ENCODE peak calls at places on chromosomes 3 and 15, in six cellular contexts. U is IMR-90, A is H9, J is mesenchymal stem cell, F is neuronal stem cell, G is trophoblast cell. Z is an unnamed sample.

GRCh38 chr3:36475593-36475992 is 95.3 kb downstream of the STAC start:
- DNase-seq in F (no peak), J (no peak), U (no peak), A (no peak), G (no peak), Z (no peak)

GRCh38 chr3:46930945-46931403 is 45.6 kb downstream of the CCDC12 start:
- DNase-seq in J (no peak), A (no peak), U (no peak), F (no peak), G (no peak), Z (no peak)

GRCh38 chr15:64855206-64856000 is 13.7 kb downstream of the PLEKHO2 start:
- DNase-seq in J (peak), A (peak), U (peak), F (no peak), G (no peak), Z (no peak)

GRCh38 chr15:34753236-34753894 is 1.4 kb downstream of the GJD2 start:
- DNase-seq in U (peak), J (peak), G (no peak), A (peak), F (peak), Z (peak)

GRCh38 chr3:133962879-133963278 is 66.8 kb downstream of the SLCO2A1 start:
- DNase-seq in A (no peak), U (peak), F (no peak), G (peak), J (no peak), Z (no peak)

GRCh38 chr15:78461171-78461881 is 23.3 kb downstream of the IREB2 start:
- DNase-seq in F (no peak), J (peak), A (no peak), G (no peak), U (no peak), Z (no peak)

GRCh38 chr3:72523409-72524172 is 324.7 kb downstream of the SHQ1 start:
- DNase-seq in G (no peak), U (no peak), F (no peak), A (no peak), J (no peak), Z (no peak)

GRCh38 chr15:83209333-83209732 is 1.7 kb upstream of the HDGFL3 start:
- DNase-seq in F (no peak), J (no peak), U (no peak), G (no peak), A (peak), Z (no peak)

GRCh38 chr3:87318609-87319008 is 42.2 kb upstream of the POU1F1 start:
- DNase-seq in F (no peak), J (no peak), G (no peak), A (no peak), U (no peak), Z (no peak)

GRCh38 chr15:33293619-33294309 is 17.0 kb upstream of the RYR3 start:
- DNase-seq in J (no peak), F (no peak), U (no peak), A (no peak), G (peak), Z (no peak)

GRCh38 chr3:117726776-117727175 is 1017.2 kb downstream of the TUSC7 start:
- DNase-seq in J (no peak), F (no peak), G (peak), A (no peak), U (no peak), Z (no peak)

GRCh38 chr3:53411371-53411770 is 64.0 kb upstream of the DCP1A start:
- DNase-seq in A (no peak), J (no peak), G (no peak), F (no peak), U (no peak), Z (no peak)

GRCh38 chr3:13113346-13114335 is 40.4 kb upstream of the IQSEC1 start:
- DNase-seq in U (no peak), G (no peak), F (no peak), J (no peak), A (no peak), Z (no peak)

GRCh38 chr15:60695713-60696522 is 217.0 kb upstream of the ICE2 start:
- DNase-seq in U (peak), G (no peak), A (no peak), F (no peak), J (peak), Z (no peak)

GRCh38 chr3:14363379-14363778 is 39.0 kb upstream of the SLC6A6 start:
- DNase-seq in J (no peak), A (no peak), F (no peak), G (no peak), U (no peak), Z (no peak)

GRCh38 chr3:48634661-48635221 is 520 bp downstream of the SLC26A6 start:
- DNase-seq in A (peak), U (peak), J (peak), F (peak), G (peak), Z (peak)
- H3K9ac ChIP-seq in A (peak), U (peak), J (peak), F (peak), G (peak), Z (peak)

GRCh38 chr15:66923438-66923881 is 141.9 kb upstream of the SMAD3 start:
- DNase-seq in J (no peak), U (no peak), A (peak), G (peak), F (peak), Z (peak)
- H3K14ac ChIP-seq in J (no peak), U (no peak), A (no peak), G (no peak), F (no peak), Z (no peak)

GRCh38 chr3:138348107-138348949 is at the start of gene MRAS:
- DNase-seq in F (peak), J (peak), U (peak), G (peak), A (peak), Z (peak)

GRCh38 chr3:138347084-138347483 is 1.3 kb upstream of the MRAS start:
- DNase-seq in F (no peak), J (no peak), A (no peak), G (no peak), U (no peak), Z (no peak)

GRCh38 chr3:138349926-138350665 is 1.7 kb downstream of the MRAS start:
- DNase-seq in U (peak), F (no peak), A (no peak), G (no peak), J (peak), Z (no peak)

GRCh38 chr3:138351151-138351550 is 2.8 kb downstream of the MRAS start:
- DNase-seq in A (no peak), U (peak), J (no peak), G (peak), F (no peak), Z (no peak)

GRCh38 chr3:138348950-138349739 is 766 bp downstream of the MRAS start:
- DNase-seq in F (no peak), U (peak), A (peak), J (peak), G (no peak), Z (no peak)
- H3K9ac ChIP-seq in F (peak), U (peak), A (peak), J (peak), G (peak), Z (peak)

DNA sequence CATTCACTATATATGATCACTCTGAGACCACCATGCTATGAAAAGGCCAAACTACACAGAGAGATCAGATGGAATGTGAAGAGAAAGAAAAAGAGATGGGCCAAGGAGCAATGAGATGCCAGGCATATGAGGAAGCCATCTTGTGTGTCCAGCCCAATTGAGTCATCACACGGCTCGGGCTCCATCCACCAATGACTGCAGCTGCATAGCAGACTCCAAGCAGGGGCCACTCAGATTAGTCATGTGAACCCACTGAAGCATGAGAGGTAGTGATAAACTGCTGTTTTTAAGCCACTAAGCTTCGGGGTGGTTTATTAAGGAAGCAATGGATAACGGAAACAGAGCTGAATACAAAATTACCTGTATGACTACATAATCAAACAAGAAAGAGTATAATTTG is 185.9 kb downstream of the SUCLG2 start:
- DNase-seq in G (no peak), U (peak), F (no peak), J (no peak), A (no peak), Z (no peak)
- H3K14ac ChIP-seq in G (no peak), U (no peak), F (no peak), J (no peak), A (no peak), Z (no peak)

GRCh38 chr3:78732893-78733292 is 1034.9 kb downstream of the ROBO1 start:
- DNase-seq in G (no peak), F (no peak), U (no peak), J (no peak), A (no peak), Z (no peak)

GRCh38 chr3:78737988-78738387 is 1029.8 kb downstream of the ROBO1 start:
- DNase-seq in A (no peak), G (no peak), F (no peak), U (no peak), J (peak), Z (no peak)

GRCh38 chr3:78736863-78737262 is 1030.9 kb downstream of the ROBO1 start:
- DNase-seq in J (peak), F (no peak), A (no peak), G (no peak), U (peak), Z (no peak)

GRCh38 chr3:78732471-78732870 is 1035.3 kb downstream of the ROBO1 start:
- DNase-seq in G (no peak), U (no peak), J (no peak), F (no peak), A (no peak), Z (no peak)

GRCh38 chr3:78734048-78734637 is 1033.7 kb downstream of the ROBO1 start:
- DNase-seq in U (peak), A (no peak), G (no peak), J (peak), F (no peak), Z (no peak)
- H3K9ac ChIP-seq in U (no peak), A (no peak), G (no peak), J (no peak), F (no peak), Z (no peak)

GRCh38 chr3:141485578-141486415 is 1.0 kb upstream of the RASA2 start:
- DNase-seq in F (peak), A (no peak), J (peak), G (peak), U (peak), Z (no peak)
- H3K14ac ChIP-seq in F (no peak), A (no peak), J (no peak), G (peak), U (peak), Z (no peak)

GRCh38 chr15:101068961-101069734 is 150.0 kb downstream of the LRRK1 start:
- DNase-seq in F (peak), J (peak), U (peak), G (peak), A (peak), Z (peak)
- H3K9ac ChIP-seq in F (no peak), J (peak), U (peak), G (no peak), A (peak), Z (peak)

GRCh38 chr15:101023501-101024110 is 104.4 kb downstream of the LRRK1 start:
- DNase-seq in J (no peak), G (no peak), U (no peak), F (no peak), A (peak), Z (no peak)

GRCh38 chr15:101025896-101026631 is 106.9 kb downstream of the LRRK1 start:
- DNase-seq in G (no peak), J (no peak), F (no peak), U (no peak), A (peak), Z (peak)

GRCh38 chr15:101025116-101025885 is 106.1 kb downstream of the LRRK1 start:
- DNase-seq in G (no peak), F (no peak), U (no peak), J (no peak), A (peak), Z (peak)

GRCh38 chr15:101024111-101024695 is 105.0 kb downstream of the LRRK1 start:
- DNase-seq in F (no peak), A (peak), G (no peak), U (peak), J (peak), Z (no peak)

DNA sequence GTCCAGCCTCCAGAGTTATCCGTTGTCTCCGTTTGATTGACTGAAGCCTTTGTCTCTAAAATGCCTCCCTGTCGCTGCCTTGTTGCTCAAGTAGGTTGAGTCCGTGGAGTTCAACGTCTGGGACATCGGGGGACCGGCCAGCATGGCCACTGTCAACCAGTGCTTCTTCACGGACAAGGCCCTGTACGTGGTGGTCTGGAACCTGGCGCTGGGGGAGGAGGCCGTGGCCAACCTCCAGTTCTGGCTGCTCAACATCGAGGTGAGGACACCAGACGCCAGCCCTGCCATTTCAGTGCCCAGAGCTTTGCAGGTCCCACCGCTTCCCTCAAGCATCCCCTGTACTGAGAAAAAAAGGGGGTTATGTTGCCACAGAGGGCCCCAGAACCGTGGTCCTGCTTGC is 105.6 kb downstream of the LRRK1 start:
- DNase-seq in F (no peak), G (no peak), J (no peak), A (peak), U (no peak), Z (no peak)
- H3K14ac ChIP-seq in F (peak), G (no peak), J (no peak), A (no peak), U (no peak), Z (no peak)

DNA sequence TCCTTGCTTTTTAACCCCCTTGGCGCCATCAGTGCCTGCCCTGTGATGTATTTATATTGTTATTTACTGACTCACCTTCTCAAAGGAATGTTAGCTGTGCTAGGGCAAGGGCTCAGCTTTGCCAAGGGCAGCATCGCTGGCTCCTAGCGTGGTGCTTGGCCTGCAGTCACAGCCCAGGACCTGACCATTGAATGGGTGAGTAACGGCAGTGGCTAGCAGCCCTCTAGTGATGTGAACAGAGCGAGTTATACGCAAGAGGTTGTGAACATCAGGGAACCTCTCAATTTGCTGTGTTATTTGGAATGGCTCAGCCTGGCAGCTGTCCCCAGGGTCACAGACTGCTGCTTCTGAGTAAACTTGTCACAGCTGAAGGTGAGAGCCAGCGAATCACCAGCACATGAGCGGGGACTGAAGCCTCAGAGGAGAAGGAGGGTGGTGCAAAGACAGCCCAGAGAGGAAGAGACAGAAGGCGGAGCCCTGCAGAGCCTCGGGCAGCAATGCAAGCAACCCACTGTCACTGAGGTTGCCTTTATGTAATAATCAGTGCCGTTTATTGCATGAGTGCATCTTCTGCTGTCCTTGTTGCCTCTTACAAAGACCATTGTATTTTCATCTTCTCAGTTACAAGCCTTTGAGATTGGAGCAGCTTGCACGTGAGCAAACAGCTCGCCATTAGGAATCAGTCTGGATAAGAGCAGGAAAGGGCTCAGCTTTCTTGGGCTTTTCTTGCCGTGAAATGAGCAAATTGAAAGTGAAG is 158.3 kb downstream of the SLCO3A1 start:
- DNase-seq in U (no peak), A (peak), J (no peak), G (no peak), F (no peak), Z (no peak)
- H3K9ac ChIP-seq in U (no peak), A (no peak), J (peak), G (no peak), F (no peak), Z (no peak)

GRCh38 chr3:151283387-151283786 is 5.0 kb upstream of the P2RY14 start:
- DNase-seq in J (peak), U (no peak), A (no peak), F (no peak), G (no peak), Z (no peak)

GRCh38 chr3:151283907-151284461 is 5.6 kb upstream of the P2RY14 start:
- DNase-seq in J (peak), A (no peak), G (no peak), F (no peak), U (peak), Z (no peak)

GRCh38 chr3:151285940-151286339 is 7.6 kb upstream of the P2RY14 start:
- DNase-seq in G (no peak), F (no peak), A (no peak), J (no peak), U (no peak), Z (no peak)

GRCh38 chr3:151281671-151282334 is 3.5 kb upstream of the P2RY14 start:
- DNase-seq in J (peak), U (peak), A (no peak), G (no peak), F (no peak), Z (no peak)

DNA sequence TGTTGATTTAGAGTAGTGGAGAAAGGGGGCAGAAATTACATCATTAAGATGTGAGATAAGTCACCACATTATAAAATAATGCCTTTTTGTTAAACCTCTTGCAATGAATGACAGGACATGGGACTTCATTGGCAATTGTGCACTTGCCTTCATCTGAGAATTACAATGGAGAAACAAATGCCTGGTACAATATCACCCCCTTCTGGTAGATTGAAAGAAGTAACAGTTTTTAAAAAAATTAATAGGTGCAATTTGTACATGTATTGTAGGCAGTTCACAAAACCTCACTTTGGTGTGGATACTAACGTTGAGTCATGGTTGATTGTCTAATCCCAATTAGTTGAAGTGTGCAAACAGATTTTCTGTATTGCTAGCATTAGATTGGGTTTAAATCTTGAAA is 4.6 kb upstream of the P2RY14 start:
- DNase-seq in G (no peak), J (peak), A (no peak), U (peak), F (peak), Z (no peak)
- H3K14ac ChIP-seq in G (no peak), J (no peak), A (no peak), U (no peak), F (no peak), Z (no peak)